ENCODE peak calls at places on chromosomes 5 and 9, in eight cellular contexts. Q is MCF 10A, I is cardiac fibroblast, S is adrenal gland, F is spleen, L is neural progenitor cell, Z is mammary epithelial cell, U is body of pancreas. J is an unnamed sample.

GRCh38 chr5:67268233-67269011 is 71.8 kb upstream of the CD180 start:
- DNase-seq in Q (peak; percentile 97), I (peak; percentile 99), S (peak; percentile 84), F (no peak), L (peak; percentile 71), Z (peak; percentile 85), U (peak; percentile 88), J (no peak)

GRCh38 chr9:96173640-96174039 is 128.3 kb downstream of the HSD17B3 start:
- DNase-seq in Q (no peak), I (no peak), S (no peak), F (no peak), L (no peak), Z (no peak), U (no peak), J (no peak)

GRCh38 chr5:68161156-68161555 is 54.4 kb upstream of the PIK3R1 start:
- DNase-seq in Q (no peak), I (no peak), S (no peak), F (no peak), L (no peak), Z (no peak), U (no peak), J (no peak)

GRCh38 chr5:113119271-113119924 is 142.8 kb downstream of the DCP2 start:
- DNase-seq in Q (no peak), I (peak; percentile 54), S (no peak), F (no peak), L (no peak), Z (no peak), U (peak; percentile 14), J (no peak)

GRCh38 chr9:107422189-107422802 is 67.3 kb downstream of the KLF4 start:
- DNase-seq in Q (peak; percentile 87), I (peak; percentile 81), S (peak; percentile 70), F (peak; percentile 78), L (peak; percentile 92), Z (peak; percentile 59), U (peak; percentile 67), J (peak; percentile 45)

GRCh38 chr5:78899922-78900362 is 85.2 kb downstream of the ARSB start:
- DNase-seq in Q (peak; percentile 71), I (peak; percentile 74), S (no peak), F (no peak), L (peak; percentile 78), Z (peak; percentile 44), U (peak; percentile 70), J (peak; percentile 29)

GRCh38 chr9:2008372-2008771 is 6.8 kb upstream of the SMARCA2 start:
- DNase-seq in Q (no peak), I (no peak), S (no peak), F (no peak), L (no peak), Z (no peak), U (no peak), J (no peak)

GRCh38 chr5:101364469-101364868 is 461.4 kb upstream of the ST8SIA4 start:
- DNase-seq in Q (no peak), I (no peak), S (no peak), F (no peak), L (no peak), Z (no peak), U (no peak), J (no peak)

GRCh38 chr5:173963107-173963506 is 25.9 kb upstream of the C5orf47 start:
- DNase-seq in Q (peak; percentile 47), I (peak; percentile 43), S (peak; percentile 66), F (no peak), L (no peak), Z (peak; percentile 56), U (no peak), J (no peak)

GRCh38 chr5:171143171-171143570 is 165.9 kb upstream of the TLX3 start:
- DNase-seq in Q (no peak), I (no peak), S (no peak), F (no peak), L (no peak), Z (no peak), U (no peak), J (no peak)

DNA sequence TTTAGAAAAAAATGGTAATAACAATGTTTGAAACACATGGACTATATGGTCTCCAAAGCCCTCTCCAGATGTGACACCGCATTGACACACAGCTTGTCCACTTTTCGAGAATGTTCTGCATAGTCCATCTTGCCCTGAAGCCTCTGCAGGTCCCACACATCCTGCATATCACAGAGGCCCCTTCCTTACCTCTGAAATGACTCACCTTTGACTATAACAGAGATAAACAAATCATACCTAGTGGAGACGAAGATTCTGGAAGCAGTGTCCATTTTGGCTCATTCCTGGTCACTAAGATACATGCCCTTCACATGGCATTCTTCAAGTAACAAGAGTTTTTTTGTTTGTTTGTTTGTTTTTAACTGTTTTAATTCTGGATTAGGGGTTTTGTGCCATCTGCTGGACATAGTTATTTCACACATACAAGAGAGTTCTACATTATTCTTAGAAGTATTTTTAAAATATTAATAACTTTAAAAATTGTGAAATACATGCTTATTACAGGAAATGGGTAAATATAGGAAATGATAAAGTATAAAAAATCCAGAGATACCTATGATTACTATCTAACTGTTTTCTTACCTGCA is 5.1 kb downstream of the ARL14EPL start:
- DNase-seq in Q (no peak), I (peak; percentile 24), S (no peak), F (no peak), L (no peak), Z (no peak), U (no peak), J (no peak)
- TF ChIP-seq CTCF in Q (peak; percentile 10), I (peak; percentile 21), S (no peak), F (no peak), L (peak; percentile 20), Z (peak; percentile 10), U (no peak), J (no peak)

DNA sequence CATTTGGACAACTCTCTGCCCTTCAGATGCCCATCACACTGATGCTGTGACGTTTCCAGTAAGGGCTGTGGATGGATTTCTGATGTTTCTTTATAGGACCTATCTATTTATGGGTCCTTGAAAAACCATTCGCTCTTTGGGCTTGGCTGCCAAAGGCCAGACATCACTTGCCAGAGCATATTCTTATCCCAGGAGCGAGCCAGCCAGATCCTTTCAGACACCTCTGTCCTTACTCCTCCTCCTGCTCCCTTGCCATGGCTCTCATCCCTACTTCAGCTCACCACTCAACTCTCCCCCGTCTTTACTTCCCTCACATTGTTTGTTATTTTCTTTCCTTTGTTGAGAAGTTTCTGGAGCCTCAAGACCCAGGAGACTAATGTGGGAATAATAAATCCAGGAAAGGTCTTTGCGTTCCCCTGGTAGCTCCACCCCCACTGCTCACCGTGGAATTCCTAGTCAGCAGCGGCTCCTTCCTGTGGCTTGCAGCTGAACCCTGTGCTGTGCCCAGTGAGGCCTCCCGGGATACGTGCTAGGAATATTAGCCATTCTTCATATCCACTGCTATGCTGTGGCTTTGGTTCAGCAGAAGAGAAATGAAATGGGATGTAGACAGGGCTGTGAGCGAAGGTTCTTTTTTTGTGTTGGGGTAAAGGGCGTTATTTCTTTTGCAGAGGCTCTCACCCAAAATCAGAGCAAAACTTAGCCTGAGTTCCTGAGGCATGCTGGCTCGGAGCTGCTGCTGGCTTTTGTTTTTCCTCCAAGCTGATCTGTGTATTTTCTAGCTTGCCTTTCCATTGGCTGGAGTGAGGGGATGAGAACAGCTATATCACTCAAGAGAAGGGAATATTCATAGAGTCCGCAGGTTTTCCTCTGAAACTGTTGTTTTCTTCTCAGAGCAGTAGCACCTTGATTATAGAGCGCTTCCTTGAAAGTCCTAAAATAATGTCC is 171.1 kb downstream of the SAXO1 start:
- DNase-seq in Q (no peak), I (peak; percentile 72), S (peak; percentile 25), F (no peak), L (peak; percentile 36), Z (no peak), U (peak; percentile 10), J (no peak)
- TF ChIP-seq CTCF in Q (no peak), I (no peak), S (no peak), F (no peak), L (no peak), Z (no peak), U (no peak), J (no peak)

DNA sequence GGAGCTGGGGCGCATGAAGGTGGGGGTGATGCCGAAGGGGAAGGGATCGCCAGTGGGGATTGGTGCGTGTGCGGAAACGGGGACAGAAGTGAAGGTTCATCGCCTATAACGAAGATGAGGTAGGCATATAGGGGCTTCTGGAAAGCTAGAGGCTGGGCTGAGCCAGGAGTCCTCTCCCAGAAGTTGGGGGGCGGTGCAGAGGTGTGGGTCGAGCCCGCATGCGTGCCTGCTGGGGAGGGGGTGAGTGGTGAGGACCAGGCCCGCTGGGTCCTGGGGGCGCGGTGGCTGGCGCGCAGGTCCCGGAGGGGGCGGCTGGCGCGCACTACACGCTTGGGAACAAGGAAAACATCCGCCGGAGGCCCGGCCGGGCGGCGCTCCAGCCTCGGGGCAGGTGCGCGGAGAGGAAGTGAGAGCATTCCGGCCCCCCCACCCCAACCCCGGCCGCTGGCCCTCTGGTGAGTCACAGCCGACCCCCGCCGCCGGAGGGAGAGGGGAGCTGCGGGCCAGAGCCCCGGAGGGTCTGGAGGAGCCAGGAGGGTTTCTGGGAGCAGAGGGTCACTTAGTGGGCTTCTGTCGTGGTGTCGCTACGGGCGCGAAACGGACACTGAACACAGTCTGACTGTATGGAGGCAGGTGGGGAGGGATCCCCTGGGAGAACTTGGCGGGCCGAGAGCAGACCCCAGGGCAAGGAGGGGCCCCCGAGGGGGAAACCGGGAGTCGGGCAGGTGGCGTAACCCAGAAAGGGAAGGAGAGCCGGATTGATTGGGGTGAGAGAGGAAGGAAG is 2.9 kb upstream of the MSMP start:
- DNase-seq in Q (peak; percentile 74), I (peak; percentile 22), S (peak; percentile 66), F (peak; percentile 95), L (peak; percentile 78), Z (peak; percentile 46), U (peak; percentile 75), J (peak; percentile 82)
- TF ChIP-seq CTCF in Q (no peak), I (no peak), S (no peak), F (no peak), L (peak; percentile 73), Z (no peak), U (no peak), J (peak; percentile 61)

GRCh38 chr5:10576121-10576789 is 12.4 kb downstream of the ANKRD33B start:
- DNase-seq in Q (no peak), I (no peak), S (no peak), F (no peak), L (no peak), Z (no peak), U (no peak), J (no peak)
- TF ChIP-seq CTCF in Q (peak; percentile 10), I (no peak), S (no peak), F (no peak), L (no peak), Z (no peak), U (no peak), J (peak; percentile 25)

J was measured in GM20000.